ENCODE peak calls at places on chromosome 22, in seven cellular contexts. T is fibroblast of villous mesenchyme; P is frontal cortex; Q is stimulated activated CD4-positive, alpha-beta T cell treated with anti-CD3 and anti-CD28 coated beads, Interleukin-2, amount 100 ng/mL, for 4 hours; R is NCI-H2227 treated with DMSO at 0.1 percent for 48 hours; C is right lobe of liver; E is lower leg skin. O is an unnamed sample.

GRCh38 chr22:44731357-44731970 is 20.9 kb upstream of the ARHGAP8 start:
- DNase-seq in E (no peak), Q (no peak), T (no peak), P (no peak), R (no peak), C (peak), O (no peak)

GRCh38 chr22:47270463-47271135 is 508.1 kb downstream of the TBC1D22A start:
- DNase-seq in R (no peak), E (no peak), T (no peak), P (no peak), Q (no peak), C (no peak), O (no peak)

GRCh38 chr22:24186352-24186740 is 5.1 kb downstream of the SUSD2 start:
- DNase-seq in T (no peak), P (no peak), E (no peak), C (no peak), Q (no peak), R (no peak), O (no peak)

GRCh38 chr22:32535531-32536190 is 61.0 kb downstream of the FBXO7 start:
- DNase-seq in R (no peak), P (no peak), T (no peak), E (no peak), C (no peak), Q (no peak), O (no peak)

GRCh38 chr22:44776535-44777363 is 24.4 kb downstream of the ARHGAP8 start:
- DNase-seq in Q (no peak), P (no peak), R (no peak), E (no peak), T (no peak), C (no peak), O (no peak)

GRCh38 chr22:49186293-49186692 is 641.4 kb downstream of the BRD1 start:
- DNase-seq in T (no peak), P (no peak), Q (no peak), C (no peak), R (no peak), E (no peak), O (no peak)

GRCh38 chr22:46038516-46039430 is 61.8 kb upstream of the WNT7B start:
- DNase-seq in T (no peak), E (peak), Q (no peak), C (peak), R (no peak), P (peak), O (no peak)

GRCh38 chr22:26769663-26770062 is 112.3 kb downstream of the MIAT start:
- DNase-seq in P (no peak), C (no peak), R (no peak), T (no peak), Q (no peak), E (no peak), O (no peak)

GRCh38 chr22:44405661-44406060 is 92.4 kb downstream of the RTL6 start:
- DNase-seq in E (no peak), C (peak), Q (no peak), R (no peak), P (no peak), T (no peak), O (no peak)

GRCh38 chr22:30240541-30241417 is 5.8 kb downstream of the LIF start:
- DNase-seq in C (no peak), P (no peak), Q (no peak), E (no peak), T (no peak), R (no peak), O (no peak)

GRCh38 chr22:39290724-39291161 is 28.7 kb downstream of the RPL3 start:
- DNase-seq in Q (no peak), E (no peak), C (peak), T (peak), P (peak), R (no peak), O (no peak)

GRCh38 chr22:38758276-38758945 is 2.6 kb upstream of the SUN2 start:
- DNase-seq in R (no peak), P (no peak), E (no peak), Q (peak), C (no peak), T (no peak), O (no peak)

GRCh38 chr22:24106385-24107381 is 74.6 kb upstream of the SUSD2 start:
- DNase-seq in C (no peak), P (no peak), E (no peak), T (no peak), R (no peak), Q (peak), O (no peak)

GRCh38 chr22:33906954-33907353 is 13.3 kb downstream of the LARGE1 start:
- DNase-seq in P (no peak), C (no peak), Q (no peak), T (no peak), E (no peak), R (no peak), O (no peak)

GRCh38 chr22:25747245-25747944 is 5.4 kb downstream of the MYO18B start:
- DNase-seq in C (no peak), R (no peak), E (no peak), P (no peak), T (peak), Q (no peak), O (no peak)

GRCh38 chr22:49608228-49608627 is 219.4 kb downstream of the BRD1 start:
- DNase-seq in T (no peak), P (no peak), R (no peak), E (no peak), Q (no peak), C (no peak), O (no peak)

GRCh38 chr22:49281467-49282340 is 546.0 kb downstream of the BRD1 start:
- DNase-seq in P (no peak), C (no peak), R (no peak), Q (no peak), T (no peak), E (no peak), O (no peak)

GRCh38 chr22:41401781-41402648 is 20.3 kb downstream of the TEF start:
- DNase-seq in P (peak), E (no peak), T (peak), Q (no peak), C (peak), R (no peak), O (peak)

GRCh38 chr22:28299760-28300159 is 379.9 kb downstream of the TTC28 start:
- DNase-seq in Q (no peak), R (no peak), T (peak), P (no peak), E (no peak), C (no peak), O (no peak)

GRCh38 chr22:17938484-17938924 is 85.9 kb downstream of the MICAL3 start:
- DNase-seq in P (no peak), Q (no peak), E (no peak), T (peak), C (peak), R (no peak), O (no peak)

GRCh38 chr22:25572708-25573161 is 8.3 kb downstream of the GRK3 start:
- DNase-seq in C (no peak), P (no peak), Q (no peak), E (no peak), R (no peak), T (no peak), O (no peak)

GRCh38 chr22:33896801-33897620 is 23.3 kb downstream of the LARGE1 start:
- DNase-seq in R (no peak), Q (no peak), E (no peak), P (no peak), C (no peak), T (peak), O (no peak)

GRCh38 chr22:42343551-42344081 is 73.2 kb upstream of the TCF20 start:
- DNase-seq in C (no peak), R (no peak), E (no peak), P (peak), T (no peak), Q (peak), O (no peak)

GRCh38 chr22:29744902-29745301 is 21.9 kb downstream of the ZMAT5 start:
- DNase-seq in P (no peak), T (peak), Q (no peak), R (no peak), E (peak), C (no peak), O (no peak)

GRCh38 chr22:49211176-49211575 is 616.5 kb downstream of the BRD1 start:
- DNase-seq in Q (no peak), C (peak), E (peak), R (no peak), P (no peak), T (no peak), O (no peak)

GRCh38 chr22:45537734-45538181 is 35.1 kb downstream of the FBLN1 start:
- DNase-seq in R (no peak), T (peak), E (peak), Q (no peak), P (peak), C (no peak), O (no peak)

GRCh38 chr22:39559456-39560105 is 11.0 kb upstream of the CACNA1I start:
- DNase-seq in C (no peak), Q (no peak), R (no peak), T (no peak), P (no peak), E (no peak), O (no peak)

GRCh38 chr22:42786606-42787356 is 66.1 kb upstream of the A4GALT start:
- DNase-seq in P (no peak), T (no peak), E (no peak), R (no peak), Q (no peak), C (no peak), O (no peak)

GRCh38 chr22:27810566-27810965 is 9.0 kb upstream of the MN1 start:
- DNase-seq in T (peak), P (no peak), E (no peak), C (peak), Q (no peak), R (no peak), O (no peak)

GRCh38 chr22:25061134-25061533 is 108.6 kb downstream of the KIAA1671 start:
- DNase-seq in T (no peak), C (no peak), Q (no peak), R (no peak), E (no peak), P (no peak), O (no peak)

GRCh38 chr22:32858957-32859356 is 57.5 kb downstream of the TIMP3 start:
- DNase-seq in C (no peak), P (no peak), R (no peak), Q (no peak), T (peak), E (no peak), O (no peak)

GRCh38 chr22:24225951-24226350 is 18.9 kb downstream of the GGT5 start:
- DNase-seq in R (no peak), Q (no peak), E (no peak), P (no peak), C (no peak), T (no peak), O (no peak)

GRCh38 chr22:22343603-22344276 is 99.2 kb downstream of the VPREB1 start:
- DNase-seq in E (no peak), R (no peak), P (no peak), Q (no peak), C (no peak), T (no peak), O (no peak)

GRCh38 chr22:24952837-24953293 is 349 bp downstream of the KIAA1671 start:
- DNase-seq in C (peak), T (peak), P (peak), Q (no peak), R (no peak), E (peak), O (no peak)

GRCh38 chr22:43853328-43853931 is 8.9 kb downstream of the SULT4A1 start:
- DNase-seq in E (peak), T (no peak), Q (no peak), C (no peak), P (no peak), R (no peak), O (no peak)

GRCh38 chr22:47294222-47294532 is 531.7 kb downstream of the TBC1D22A start:
- DNase-seq in E (peak), Q (no peak), R (no peak), C (no peak), P (no peak), T (peak), O (no peak)

GRCh38 chr22:44050766-44051747 is 27.0 kb downstream of the PARVB start:
- DNase-seq in E (no peak), Q (no peak), R (no peak), P (no peak), T (no peak), C (no peak), O (no peak)

GRCh38 chr22:42549329-42550060 is 4.3 kb upstream of the SERHL2 start:
- DNase-seq in E (no peak), Q (no peak), T (no peak), P (no peak), C (no peak), R (no peak), O (no peak)

O was measured in D721Med.